ENCODE peak calls at places on chromosomes 13 and 19, in five cellular contexts. U, W, M, R and Z are unnamed samples.

GRCh38 chr13:94239135-94239534 is 240.3 kb downstream of the DCT start:
- DNase-seq in W (peak), M (no peak), R (no peak), U (no peak), Z (no peak)

GRCh38 chr19:41409288-41409687 is 11.7 kb downstream of the BCKDHA start:
- DNase-seq in U (no peak), R (no peak), M (peak), W (peak), Z (no peak)

GRCh38 chr13:107518292-107518691 is 697.0 kb downstream of the LIG4 start:
- DNase-seq in M (no peak), U (no peak), W (peak), R (no peak), Z (no peak)

GRCh38 chr19:15255359-15255990 is 23.2 kb upstream of the EPHX3 start:
- DNase-seq in R (no peak), U (no peak), M (no peak), W (no peak), Z (no peak)

GRCh38 chr13:68616600-68617222 is 1386.6 kb upstream of the PCDH9 start:
- DNase-seq in W (no peak), M (no peak), R (no peak), U (no peak), Z (no peak)

GRCh38 chr13:98664047-98664446 is 87.1 kb upstream of the STK24 start:
- DNase-seq in R (no peak), W (peak), M (no peak), U (no peak), Z (peak)

GRCh38 chr19:754530-754929 is 3.6 kb downstream of the MISP start:
- DNase-seq in M (peak), R (no peak), W (no peak), U (no peak), Z (no peak)

GRCh38 chr19:3827306-3827705 is 41.1 kb upstream of the MATK start:
- DNase-seq in U (no peak), M (no peak), R (no peak), W (no peak), Z (no peak)

GRCh38 chr13:109939105-109939504 is 152.7 kb upstream of the IRS2 start:
- DNase-seq in M (no peak), U (no peak), R (no peak), W (no peak), Z (no peak)

GRCh38 chr19:34482380-34483250 is 1.1 kb downstream of the WTIP start:
- DNase-seq in R (no peak), W (no peak), M (no peak), U (no peak), Z (no peak)

GRCh38 chr19:49014123-49014869 is 2.6 kb downstream of the LHB start:
- DNase-seq in U (no peak), M (no peak), R (no peak), W (no peak), Z (no peak)

GRCh38 chr13:48908381-48909087 is 67.2 kb upstream of the FNDC3A start:
- DNase-seq in W (peak), M (no peak), U (no peak), R (no peak), Z (no peak)

GRCh38 chr13:46334008-46334407 is 53.0 kb downstream of the RUBCNL start:
- DNase-seq in R (no peak), M (no peak), U (no peak), W (no peak), Z (no peak)

GRCh38 chr13:79936368-79937136 is 404.4 kb downstream of the SPRY2 start:
- DNase-seq in R (no peak), W (peak), U (peak), M (no peak), Z (peak)

GRCh38 chr13:46176756-46177155 is 5.2 kb downstream of the LCP1 start:
- DNase-seq in U (no peak), M (peak), R (no peak), W (no peak), Z (no peak)

GRCh38 chr19:17528610-17529009 is 17.2 kb downstream of the PGLS start:
- DNase-seq in M (no peak), R (no peak), U (no peak), W (no peak), Z (no peak)
- H3K27ac ChIP-seq in M (no peak), R (no peak), U (no peak), W (no peak), Z (no peak)

DNA sequence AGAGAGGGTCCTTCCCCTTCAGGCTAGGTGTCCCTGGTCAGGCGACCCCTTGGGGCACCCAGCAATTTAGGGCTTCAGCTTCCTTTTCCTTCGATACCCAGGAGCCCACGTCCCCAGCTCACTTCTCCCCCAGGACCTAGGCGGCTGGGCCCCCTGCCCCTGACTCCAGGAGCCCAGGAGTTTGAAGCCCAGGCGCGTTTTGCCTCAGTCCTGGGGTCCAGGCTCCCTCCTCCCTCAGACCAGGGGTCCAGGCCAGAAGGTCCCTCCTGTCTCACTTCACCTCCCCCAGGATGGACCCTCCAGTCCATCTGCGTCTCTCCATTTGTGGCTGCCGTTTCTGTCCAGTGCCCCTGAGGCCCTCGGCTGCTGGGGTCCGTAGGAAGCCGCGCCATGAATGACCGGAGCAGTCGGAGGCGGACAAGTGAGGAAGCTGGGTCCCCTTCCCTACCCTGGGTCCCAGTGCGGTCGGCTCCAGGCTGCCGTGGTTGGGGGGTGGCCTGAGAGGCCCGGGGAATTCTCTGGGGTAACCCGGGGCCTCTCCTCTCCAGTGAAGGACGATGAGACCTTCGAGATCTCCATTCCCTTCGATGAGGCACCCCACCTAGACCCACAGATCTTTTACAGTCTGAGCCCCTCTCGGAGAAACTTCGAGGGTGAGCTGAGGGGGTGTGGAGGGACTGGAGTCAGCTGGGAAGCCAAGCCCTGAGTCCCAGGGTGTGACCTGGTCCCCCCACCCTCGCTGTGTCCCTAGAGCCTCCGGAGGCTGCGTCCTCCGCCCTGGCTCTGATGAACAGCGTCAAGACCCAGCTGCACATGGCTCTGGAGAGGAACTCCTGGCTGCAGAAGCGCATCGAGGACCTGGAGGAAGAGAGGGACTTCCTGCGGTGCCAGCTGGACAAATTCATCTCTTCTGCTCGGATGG is 906 bp downstream of the CCDC106 start:
- DNase-seq in U (no peak), M (no peak), R (no peak), W (no peak), Z (no peak)
- H3K27ac ChIP-seq in U (peak), M (no peak), R (peak), W (no peak), Z (no peak)

DNA sequence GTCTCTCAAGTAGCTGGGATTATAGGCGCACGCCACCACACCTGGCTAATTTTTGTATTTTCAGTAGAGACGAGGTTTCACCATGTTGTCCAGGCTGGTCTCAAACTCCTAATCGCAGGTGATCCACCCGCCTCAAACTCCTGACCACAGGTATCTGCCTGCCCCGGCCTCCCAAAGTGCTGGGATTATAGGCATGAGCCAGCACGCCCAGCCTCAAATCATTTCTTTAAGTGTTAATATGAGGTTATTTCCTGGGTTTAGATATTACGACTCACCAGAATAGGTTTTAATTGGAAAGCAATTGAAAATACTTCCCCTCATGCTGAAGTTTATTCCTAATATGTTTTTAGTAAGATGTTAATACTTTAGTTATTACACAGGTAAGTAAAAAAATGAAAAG is 144.5 kb downstream of the NUFIP1 start:
- DNase-seq in U (no peak), R (no peak), W (no peak), M (no peak), Z (no peak)
- H3K27ac ChIP-seq in U (no peak), R (no peak), W (no peak), M (no peak), Z (peak)

DNA sequence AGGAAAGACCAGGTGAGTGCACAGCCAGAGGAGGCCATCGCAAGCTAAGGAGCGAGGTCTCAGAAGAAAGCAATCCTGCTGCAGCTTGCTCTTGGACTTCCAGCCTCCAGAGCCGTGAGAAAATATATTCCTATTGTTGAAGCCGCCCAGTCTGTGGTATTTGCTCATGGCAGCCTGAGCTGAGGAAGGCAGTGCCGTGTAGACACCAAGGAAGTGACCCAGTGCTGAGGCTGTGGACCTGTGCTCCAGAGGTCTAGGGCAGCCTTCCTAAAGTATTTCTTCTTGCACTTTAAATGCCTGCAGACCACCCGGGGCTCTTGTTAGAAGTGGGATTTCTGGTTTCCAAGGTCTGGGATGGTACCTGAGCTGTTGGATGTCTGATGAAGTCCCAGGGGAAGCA is 158.5 kb upstream of the KL start:
- DNase-seq in U (no peak), M (no peak), W (no peak), R (no peak), Z (no peak)
- H3K27ac ChIP-seq in U (no peak), M (no peak), W (no peak), R (no peak), Z (no peak)